ENCODE peak calls at places on chromosomes 5 and 9, in five cellular contexts. One of them, this sample, is unnamed.

GRCh38 chr5:155697236-155697635 is 629.7 kb upstream of the SGCD start:
- DNase-seq in astrocyte of the cerebellum: no peak
- DNase-seq in HFF-Myc: no peak
- DNase-seq in body of pancreas: no peak
- DNase-seq in nephron progenitor cell: no peak
- DNase-seq in this sample: no peak

GRCh38 chr5:80059354-80059980 is 24.3 kb downstream of the THBS4 start:
- DNase-seq in nephron progenitor cell: no peak
- DNase-seq in HFF-Myc: no peak
- DNase-seq in astrocyte of the cerebellum: no peak
- DNase-seq in body of pancreas: no peak
- DNase-seq in this sample: no peak

GRCh38 chr5:60262576-60263295 is 369.2 kb upstream of the PDE4D start:
- DNase-seq in body of pancreas: no peak
- DNase-seq in nephron progenitor cell: no peak
- DNase-seq in HFF-Myc: no peak
- DNase-seq in astrocyte of the cerebellum: no peak
- DNase-seq in this sample: no peak

GRCh38 chr9:33044677-33045282 is 19.7 kb downstream of the DNAJA1 start:
- DNase-seq in astrocyte of the cerebellum: no peak
- DNase-seq in nephron progenitor cell: peak
- DNase-seq in body of pancreas: peak
- DNase-seq in HFF-Myc: no peak
- DNase-seq in this sample: no peak

GRCh38 chr5:177430146-177430951 is 3.9 kb downstream of the GRK6 start:
- DNase-seq in body of pancreas: no peak
- DNase-seq in nephron progenitor cell: no peak
- DNase-seq in HFF-Myc: no peak
- DNase-seq in astrocyte of the cerebellum: no peak
- DNase-seq in this sample: no peak

GRCh38 chr9:124320062-124320973 is 62.6 kb downstream of the NEK6 start:
- DNase-seq in astrocyte of the cerebellum: peak
- DNase-seq in body of pancreas: peak
- DNase-seq in nephron progenitor cell: peak
- DNase-seq in HFF-Myc: peak
- DNase-seq in this sample: peak

GRCh38 chr5:168006473-168007130 is 284.8 kb upstream of the WWC1 start:
- DNase-seq in astrocyte of the cerebellum: no peak
- DNase-seq in nephron progenitor cell: no peak
- DNase-seq in body of pancreas: no peak
- DNase-seq in HFF-Myc: no peak
- DNase-seq in this sample: no peak

GRCh38 chr5:11890777-11891176 is 13.5 kb downstream of the CTNND2 start:
- DNase-seq in astrocyte of the cerebellum: no peak
- DNase-seq in nephron progenitor cell: no peak
- DNase-seq in body of pancreas: no peak
- DNase-seq in HFF-Myc: no peak
- DNase-seq in this sample: no peak

GRCh38 chr5:51381801-51382507 is 1.3 kb upstream of the ISL1 start:
- DNase-seq in HFF-Myc: no peak
- DNase-seq in nephron progenitor cell: no peak
- DNase-seq in astrocyte of the cerebellum: no peak
- DNase-seq in body of pancreas: no peak
- DNase-seq in this sample: no peak

GRCh38 chr5:16618138-16618897 is 1.5 kb upstream of the RETREG1 start:
- DNase-seq in body of pancreas: no peak
- DNase-seq in astrocyte of the cerebellum: no peak
- DNase-seq in nephron progenitor cell: no peak
- DNase-seq in HFF-Myc: no peak
- DNase-seq in this sample: no peak

GRCh38 chr5:172453206-172453985 is 929 bp downstream of the SH3PXD2B start:
- DNase-seq in HFF-Myc: no peak
- DNase-seq in astrocyte of the cerebellum: peak
- DNase-seq in body of pancreas: peak
- DNase-seq in nephron progenitor cell: peak
- DNase-seq in this sample: no peak

GRCh38 chr5:113035096-113035495 is 58.5 kb downstream of the DCP2 start:
- DNase-seq in HFF-Myc: no peak
- DNase-seq in body of pancreas: no peak
- DNase-seq in nephron progenitor cell: no peak
- DNase-seq in astrocyte of the cerebellum: no peak
- DNase-seq in this sample: no peak

GRCh38 chr9:111179577-111179976 is 141.3 kb upstream of the LPAR1 start:
- DNase-seq in HFF-Myc: peak
- DNase-seq in body of pancreas: no peak
- DNase-seq in astrocyte of the cerebellum: no peak
- DNase-seq in nephron progenitor cell: no peak
- DNase-seq in this sample: no peak

GRCh38 chr9:101463397-101463796 is 27.8 kb upstream of the ALDOB start:
- DNase-seq in astrocyte of the cerebellum: no peak
- DNase-seq in body of pancreas: no peak
- DNase-seq in nephron progenitor cell: no peak
- DNase-seq in HFF-Myc: no peak
- DNase-seq in this sample: no peak

GRCh38 chr9:132032584-132032945 is 47.1 kb downstream of the MED27 start:
- DNase-seq in nephron progenitor cell: peak
- DNase-seq in body of pancreas: peak
- DNase-seq in HFF-Myc: no peak
- DNase-seq in astrocyte of the cerebellum: no peak
- DNase-seq in this sample: no peak

GRCh38 chr9:136644343-136644592 is 18.4 kb upstream of the EGFL7 start:
- DNase-seq in HFF-Myc: no peak
- DNase-seq in nephron progenitor cell: no peak
- DNase-seq in body of pancreas: peak
- DNase-seq in astrocyte of the cerebellum: no peak
- DNase-seq in this sample: peak

GRCh38 chr5:76819851-76820280 is 1.0 kb downstream of the F2RL1 start:
- DNase-seq in body of pancreas: peak
- DNase-seq in astrocyte of the cerebellum: no peak
- DNase-seq in HFF-Myc: no peak
- DNase-seq in nephron progenitor cell: peak
- DNase-seq in this sample: no peak

GRCh38 chr5:134273642-134274361 is 47.9 kb upstream of the PPP2CA start:
- DNase-seq in HFF-Myc: no peak
- DNase-seq in body of pancreas: no peak
- DNase-seq in astrocyte of the cerebellum: no peak
- DNase-seq in nephron progenitor cell: no peak
- DNase-seq in this sample: no peak

GRCh38 chr5:134247825-134248224 is 22.0 kb upstream of the PPP2CA start:
- DNase-seq in body of pancreas: no peak
- DNase-seq in astrocyte of the cerebellum: no peak
- DNase-seq in HFF-Myc: no peak
- DNase-seq in nephron progenitor cell: no peak
- DNase-seq in this sample: no peak

GRCh38 chr9:132754236-132754635 is 84.0 kb downstream of the GTF3C4 start:
- DNase-seq in nephron progenitor cell: no peak
- DNase-seq in body of pancreas: no peak
- DNase-seq in astrocyte of the cerebellum: no peak
- DNase-seq in HFF-Myc: no peak
- DNase-seq in this sample: no peak

DNA sequence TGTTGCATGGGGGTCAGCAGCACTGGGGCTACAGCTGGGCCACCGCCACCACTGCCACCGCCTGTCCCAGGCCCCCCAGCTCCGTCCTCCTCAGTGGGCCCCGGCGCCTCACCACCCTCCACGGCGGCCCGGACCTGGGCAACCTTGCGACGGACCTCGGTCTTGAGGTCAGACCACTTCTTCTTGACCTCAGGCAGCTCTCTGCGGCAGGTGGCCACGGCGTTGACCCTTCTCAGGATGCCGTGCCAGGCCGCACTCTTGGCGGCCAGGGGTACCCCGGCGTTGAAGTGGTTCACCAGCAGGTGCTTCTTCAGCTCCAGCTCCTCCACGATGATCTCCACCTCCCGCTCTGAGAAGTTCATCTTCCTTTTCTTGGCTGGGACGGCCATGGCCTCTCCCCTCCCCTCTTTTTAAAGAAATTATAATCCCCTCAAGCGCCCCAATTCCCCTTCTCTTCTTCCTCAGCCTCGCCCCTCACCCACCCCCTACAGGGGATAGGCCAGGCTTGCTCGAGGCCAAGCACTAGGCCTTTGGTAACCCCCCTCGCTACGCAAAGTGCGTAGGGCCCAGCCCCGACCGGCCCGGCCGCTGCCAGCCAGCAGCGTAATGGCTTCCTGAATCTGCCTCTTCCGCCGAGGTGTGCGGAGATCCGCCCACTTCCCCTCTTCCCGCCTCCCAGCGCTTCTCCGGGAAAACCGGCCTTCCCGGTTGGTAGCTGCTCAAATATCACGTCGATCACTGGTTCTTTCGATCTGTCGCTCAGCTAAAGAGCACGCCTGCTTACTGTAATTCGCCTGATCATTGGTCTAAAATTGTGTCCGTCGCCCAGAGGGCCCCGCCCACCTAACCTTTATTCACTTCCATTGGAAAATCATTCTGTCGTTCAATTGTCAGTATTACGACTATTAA is at the start of gene NAIF1:
- DNase-seq in HFF-Myc: peak
- DNase-seq in body of pancreas: peak
- DNase-seq in astrocyte of the cerebellum: peak
- DNase-seq in nephron progenitor cell: peak
- DNase-seq in this sample: peak
- TF ChIP-seq CTCF in HFF-Myc: no peak
- TF ChIP-seq CTCF in body of pancreas: no peak
- TF ChIP-seq CTCF in astrocyte of the cerebellum: no peak
- TF ChIP-seq CTCF in nephron progenitor cell: no peak
- TF ChIP-seq CTCF in this sample: no peak

GRCh38 chr9:127204771-127205470 is 59.7 kb upstream of the GARNL3 start:
- DNase-seq in body of pancreas: no peak
- DNase-seq in HFF-Myc: no peak
- DNase-seq in astrocyte of the cerebellum: no peak
- DNase-seq in nephron progenitor cell: no peak
- DNase-seq in this sample: no peak
- TF ChIP-seq CTCF in body of pancreas: no peak
- TF ChIP-seq CTCF in HFF-Myc: peak
- TF ChIP-seq CTCF in astrocyte of the cerebellum: no peak
- TF ChIP-seq CTCF in nephron progenitor cell: no peak
- TF ChIP-seq CTCF in this sample: peak

DNA sequence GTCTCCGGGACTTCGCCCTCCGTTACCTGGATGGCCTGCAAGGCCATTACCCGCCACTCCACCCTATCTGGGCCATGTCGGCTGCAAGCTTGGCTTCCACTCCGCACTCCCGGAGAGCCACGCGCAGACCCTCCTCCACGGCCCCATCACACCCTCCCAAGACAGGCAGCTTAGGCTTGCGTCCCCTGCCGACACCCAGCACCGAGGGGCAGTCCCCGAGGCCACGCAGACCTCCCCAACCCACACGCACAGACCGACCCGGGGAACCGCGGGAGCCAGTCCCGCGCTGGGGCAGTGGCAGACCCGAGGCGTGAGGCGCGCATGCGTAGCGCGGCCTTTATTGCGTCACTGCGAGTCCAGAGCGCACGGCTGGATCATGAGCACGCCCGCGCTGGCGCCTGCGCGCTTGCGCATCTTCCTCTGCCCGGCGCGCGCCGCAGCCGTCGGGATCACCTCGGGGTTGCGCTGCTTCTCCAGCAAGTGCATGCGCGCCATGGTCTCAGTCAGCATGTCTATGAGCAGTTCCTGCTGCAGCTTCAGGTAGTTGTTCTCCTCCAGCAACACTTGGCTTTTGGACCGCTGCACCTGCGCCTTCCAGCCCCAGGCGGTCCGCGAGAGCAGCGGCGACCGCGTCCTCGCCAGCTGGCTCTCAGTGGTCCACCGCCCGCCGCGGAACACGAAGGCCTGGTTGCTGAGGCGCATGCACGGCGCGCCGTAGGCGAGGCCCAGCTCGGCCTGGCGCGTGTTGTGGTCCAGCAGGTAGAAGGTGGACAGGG is 2.4 kb downstream of the CBY3 start:
- DNase-seq in astrocyte of the cerebellum: peak
- DNase-seq in HFF-Myc: peak
- DNase-seq in nephron progenitor cell: peak
- DNase-seq in body of pancreas: peak
- DNase-seq in this sample: peak
- TF ChIP-seq CTCF in astrocyte of the cerebellum: no peak
- TF ChIP-seq CTCF in HFF-Myc: no peak
- TF ChIP-seq CTCF in nephron progenitor cell: no peak
- TF ChIP-seq CTCF in body of pancreas: no peak
- TF ChIP-seq CTCF in this sample: no peak

GRCh38 chr5:173885054-173885443 is 3.1 kb upstream of the CPEB4 start:
- DNase-seq in nephron progenitor cell: no peak
- DNase-seq in HFF-Myc: no peak
- DNase-seq in body of pancreas: no peak
- DNase-seq in astrocyte of the cerebellum: no peak
- DNase-seq in this sample: no peak

GRCh38 chr5:173885481-173886010 is 2.6 kb upstream of the CPEB4 start:
- DNase-seq in astrocyte of the cerebellum: no peak
- DNase-seq in nephron progenitor cell: no peak
- DNase-seq in body of pancreas: no peak
- DNase-seq in HFF-Myc: no peak
- DNase-seq in this sample: no peak

GRCh38 chr5:173884402-173885053 is 3.6 kb upstream of the CPEB4 start:
- DNase-seq in HFF-Myc: no peak
- DNase-seq in astrocyte of the cerebellum: no peak
- DNase-seq in nephron progenitor cell: no peak
- DNase-seq in body of pancreas: no peak
- DNase-seq in this sample: no peak

GRCh38 chr5:173887610-173888472 is at the start of gene CPEB4:
- DNase-seq in nephron progenitor cell: peak
- DNase-seq in body of pancreas: peak
- DNase-seq in HFF-Myc: peak
- DNase-seq in astrocyte of the cerebellum: peak
- DNase-seq in this sample: peak

DNA sequence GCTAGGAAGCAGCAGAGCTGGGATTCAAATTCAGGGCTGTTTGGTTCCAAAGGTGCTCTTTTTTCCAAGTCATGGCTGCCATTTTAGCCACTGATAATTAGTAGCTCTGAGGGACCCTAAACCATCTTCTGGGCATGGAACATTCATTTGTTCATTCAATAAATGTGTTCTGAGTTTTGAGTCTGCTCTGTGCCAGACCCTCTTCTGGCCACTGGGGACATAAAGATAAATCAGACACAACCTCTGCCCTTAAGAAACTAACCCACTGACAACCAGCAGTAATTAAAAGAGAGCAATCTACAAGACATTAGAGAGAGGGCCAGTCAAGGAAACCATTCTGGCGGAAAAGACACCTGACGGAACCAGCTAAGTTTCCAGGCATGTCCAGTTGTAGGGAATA is 2.0 kb upstream of the CPEB4 start:
- DNase-seq in HFF-Myc: no peak
- DNase-seq in body of pancreas: no peak
- DNase-seq in nephron progenitor cell: no peak
- DNase-seq in astrocyte of the cerebellum: no peak
- DNase-seq in this sample: no peak
- TF ChIP-seq CTCF in HFF-Myc: no peak
- TF ChIP-seq CTCF in body of pancreas: no peak
- TF ChIP-seq CTCF in nephron progenitor cell: no peak
- TF ChIP-seq CTCF in astrocyte of the cerebellum: no peak
- TF ChIP-seq CTCF in this sample: no peak

GRCh38 chr9:135199489-135199888 is 112.0 kb downstream of the OLFM1 start:
- DNase-seq in HFF-Myc: no peak
- DNase-seq in astrocyte of the cerebellum: no peak
- DNase-seq in body of pancreas: no peak
- DNase-seq in nephron progenitor cell: no peak
- DNase-seq in this sample: no peak
- TF ChIP-seq CTCF in HFF-Myc: no peak
- TF ChIP-seq CTCF in astrocyte of the cerebellum: no peak
- TF ChIP-seq CTCF in body of pancreas: no peak
- TF ChIP-seq CTCF in nephron progenitor cell: no peak
- TF ChIP-seq CTCF in this sample: no peak

This sample was measured in AG09319.